ENCODE peak calls at places on chromosomes 3 and 15, in eight cellular contexts. One of them, this sample, is unnamed.

GRCh38 chr15:33547876-33548275 is 237.1 kb downstream of the RYR3 start:
- DNase-seq in body of pancreas: peak; percentile 4
- DNase-seq in lung: no peak
- DNase-seq in hepatocyte: peak; percentile 73
- DNase-seq in upper lobe of left lung: no peak
- DNase-seq in CD8-positive, alpha-beta T cell: no peak
- DNase-seq in neuronal stem cell: peak; percentile 58
- DNase-seq in testis: peak; percentile 38
- DNase-seq in this sample: peak; percentile 56

GRCh38 chr3:123713211-123713610 is 128.4 kb upstream of the HACD2 start:
- DNase-seq in hepatocyte: no peak
- DNase-seq in upper lobe of left lung: no peak
- DNase-seq in CD8-positive, alpha-beta T cell: no peak
- DNase-seq in lung: no peak
- DNase-seq in neuronal stem cell: no peak
- DNase-seq in body of pancreas: peak; percentile 43
- DNase-seq in testis: no peak
- DNase-seq in this sample: no peak

GRCh38 chr15:37107071-37107753 is 6.9 kb upstream of the MEIS2 start:
- DNase-seq in testis: no peak
- DNase-seq in upper lobe of left lung: no peak
- DNase-seq in hepatocyte: no peak
- DNase-seq in neuronal stem cell: peak; percentile 29
- DNase-seq in body of pancreas: no peak
- DNase-seq in lung: no peak
- DNase-seq in CD8-positive, alpha-beta T cell: no peak
- DNase-seq in this sample: no peak

GRCh38 chr3:112585782-112586181 is 23.9 kb downstream of the SLC35A5 start:
- DNase-seq in neuronal stem cell: no peak
- DNase-seq in lung: no peak
- DNase-seq in testis: no peak
- DNase-seq in CD8-positive, alpha-beta T cell: no peak
- DNase-seq in body of pancreas: no peak
- DNase-seq in upper lobe of left lung: no peak
- DNase-seq in hepatocyte: no peak
- DNase-seq in this sample: no peak

GRCh38 chr3:52120576-52121458 is 33.4 kb downstream of the POC1A start:
- DNase-seq in lung: no peak
- DNase-seq in CD8-positive, alpha-beta T cell: no peak
- DNase-seq in body of pancreas: no peak
- DNase-seq in neuronal stem cell: no peak
- DNase-seq in testis: no peak
- DNase-seq in hepatocyte: peak; percentile 56
- DNase-seq in upper lobe of left lung: no peak
- DNase-seq in this sample: no peak

GRCh38 chr15:77001351-77001750 is 6.4 kb downstream of the PSTPIP1 start:
- DNase-seq in upper lobe of left lung: no peak
- DNase-seq in testis: no peak
- DNase-seq in hepatocyte: no peak
- DNase-seq in lung: no peak
- DNase-seq in body of pancreas: no peak
- DNase-seq in neuronal stem cell: no peak
- DNase-seq in CD8-positive, alpha-beta T cell: no peak
- DNase-seq in this sample: no peak

GRCh38 chr3:6516694-6517093 is 344.2 kb upstream of the GRM7 start:
- DNase-seq in upper lobe of left lung: no peak
- DNase-seq in neuronal stem cell: no peak
- DNase-seq in CD8-positive, alpha-beta T cell: no peak
- DNase-seq in hepatocyte: no peak
- DNase-seq in lung: no peak
- DNase-seq in body of pancreas: no peak
- DNase-seq in testis: no peak
- DNase-seq in this sample: no peak

GRCh38 chr3:48502728-48503168 is 1.2 kb downstream of the SHISA5 start:
- DNase-seq in upper lobe of left lung: no peak
- DNase-seq in hepatocyte: no peak
- DNase-seq in body of pancreas: peak; percentile 60
- DNase-seq in neuronal stem cell: no peak
- DNase-seq in testis: no peak
- DNase-seq in lung: no peak
- DNase-seq in CD8-positive, alpha-beta T cell: no peak
- DNase-seq in this sample: no peak

GRCh38 chr15:83904107-83904720 is 250.3 kb downstream of the ADAMTSL3 start:
- DNase-seq in neuronal stem cell: no peak
- DNase-seq in upper lobe of left lung: no peak
- DNase-seq in body of pancreas: peak; percentile 39
- DNase-seq in testis: peak; percentile 25
- DNase-seq in CD8-positive, alpha-beta T cell: no peak
- DNase-seq in lung: no peak
- DNase-seq in hepatocyte: peak; percentile 16
- DNase-seq in this sample: peak; percentile 71

GRCh38 chr3:46061108-46061507 is 33.8 kb upstream of the XCR1 start:
- DNase-seq in CD8-positive, alpha-beta T cell: no peak
- DNase-seq in hepatocyte: no peak
- DNase-seq in lung: no peak
- DNase-seq in body of pancreas: no peak
- DNase-seq in neuronal stem cell: no peak
- DNase-seq in testis: no peak
- DNase-seq in upper lobe of left lung: no peak
- DNase-seq in this sample: no peak

GRCh38 chr3:136787226-136787793 is 31.6 kb upstream of the SLC35G2 start:
- DNase-seq in hepatocyte: no peak
- DNase-seq in upper lobe of left lung: peak; percentile 41
- DNase-seq in testis: peak; percentile 18
- DNase-seq in neuronal stem cell: no peak
- DNase-seq in body of pancreas: peak; percentile 47
- DNase-seq in lung: no peak
- DNase-seq in CD8-positive, alpha-beta T cell: no peak
- DNase-seq in this sample: peak; percentile 34

GRCh38 chr3:115986555-115987207 is 363.4 kb downstream of the GAP43 start:
- DNase-seq in neuronal stem cell: no peak
- DNase-seq in testis: no peak
- DNase-seq in upper lobe of left lung: no peak
- DNase-seq in hepatocyte: peak; percentile 32
- DNase-seq in lung: no peak
- DNase-seq in body of pancreas: no peak
- DNase-seq in CD8-positive, alpha-beta T cell: no peak
- DNase-seq in this sample: peak; percentile 65

GRCh38 chr15:57422113-57422754 is 45.9 kb downstream of the CGNL1 start:
- DNase-seq in hepatocyte: no peak
- DNase-seq in body of pancreas: no peak
- DNase-seq in CD8-positive, alpha-beta T cell: no peak
- DNase-seq in neuronal stem cell: no peak
- DNase-seq in testis: no peak
- DNase-seq in upper lobe of left lung: no peak
- DNase-seq in lung: no peak
- DNase-seq in this sample: peak; percentile 37

GRCh38 chr15:58410353-58410752 is 21.4 kb upstream of the LIPC start:
- DNase-seq in body of pancreas: no peak
- DNase-seq in lung: no peak
- DNase-seq in CD8-positive, alpha-beta T cell: no peak
- DNase-seq in testis: no peak
- DNase-seq in upper lobe of left lung: no peak
- DNase-seq in neuronal stem cell: no peak
- DNase-seq in hepatocyte: no peak
- DNase-seq in this sample: no peak

DNA sequence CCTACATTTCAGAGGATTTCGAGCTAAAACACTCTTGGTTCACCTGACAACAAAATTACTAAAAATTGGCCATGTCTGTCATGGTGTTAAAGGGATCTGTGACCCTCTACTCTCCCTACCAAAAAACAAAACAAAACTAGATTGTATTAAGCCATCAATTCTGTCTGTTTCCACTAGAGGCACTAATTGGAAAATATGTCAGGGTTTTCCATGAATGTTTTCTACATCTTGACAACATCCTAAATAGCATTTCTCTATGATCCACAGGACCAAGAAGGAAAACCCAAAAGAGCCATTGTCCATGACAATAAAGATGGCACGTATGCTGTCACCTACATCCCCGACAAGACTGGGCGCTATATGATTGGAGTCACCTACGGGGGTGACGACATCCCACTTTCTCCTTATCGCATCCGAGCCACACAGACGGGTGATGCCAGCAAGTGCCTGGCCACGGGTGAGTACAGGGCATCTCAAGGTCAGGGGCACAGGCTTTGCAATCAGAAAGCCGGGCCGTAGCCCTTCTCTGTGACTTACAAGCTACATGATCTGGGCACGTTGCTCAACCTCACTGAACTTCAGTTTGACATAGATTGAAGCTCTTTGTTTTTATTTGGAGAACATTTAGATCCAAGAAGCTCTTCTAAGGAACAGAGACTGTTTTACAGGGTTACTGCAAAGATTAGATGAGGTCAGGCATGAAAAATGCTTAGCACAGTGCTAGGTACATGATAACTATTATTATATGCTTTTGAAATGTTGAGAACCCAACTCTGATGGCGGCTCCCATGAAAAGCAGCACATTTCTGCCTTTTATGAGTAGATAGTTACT is 74.8 kb downstream of the DNASE1L3 start:
- DNase-seq in hepatocyte: no peak
- DNase-seq in upper lobe of left lung: no peak
- DNase-seq in neuronal stem cell: no peak
- DNase-seq in CD8-positive, alpha-beta T cell: no peak
- DNase-seq in lung: no peak
- DNase-seq in testis: peak; percentile 70
- DNase-seq in body of pancreas: no peak
- DNase-seq in this sample: no peak
- H3K36me3 ChIP-seq in hepatocyte: peaks cover 12% of the 10 kb centered on the region
- H3K36me3 ChIP-seq in upper lobe of left lung: peaks cover 92% of the 10 kb centered on the region
- H3K36me3 ChIP-seq in neuronal stem cell: peaks cover 71% of the 10 kb centered on the region
- H3K36me3 ChIP-seq in CD8-positive, alpha-beta T cell: peaks cover 37% of the 10 kb centered on the region
- H3K36me3 ChIP-seq in lung: peaks cover 11% of the 10 kb centered on the region
- H3K36me3 ChIP-seq in testis: no peaks in the 10 kb centered on the region
- H3K36me3 ChIP-seq in body of pancreas: peaks cover 25% of the 10 kb centered on the region
- H3K36me3 ChIP-seq in this sample: peaks cover 11% of the 10 kb centered on the region

GRCh38 chr3:171732741-171733140 is 77.5 kb downstream of the PLD1 start:
- DNase-seq in testis: no peak
- DNase-seq in body of pancreas: no peak
- DNase-seq in neuronal stem cell: no peak
- DNase-seq in upper lobe of left lung: no peak
- DNase-seq in lung: no peak
- DNase-seq in hepatocyte: no peak
- DNase-seq in CD8-positive, alpha-beta T cell: no peak
- DNase-seq in this sample: no peak
- H3K36me3 ChIP-seq in testis: no peaks in the 10 kb centered on the region
- H3K36me3 ChIP-seq in body of pancreas: peaks cover 2% of the 10 kb centered on the region
- H3K36me3 ChIP-seq in neuronal stem cell: no peaks in the 10 kb centered on the region
- H3K36me3 ChIP-seq in upper lobe of left lung: no peaks in the 10 kb centered on the region
- H3K36me3 ChIP-seq in lung: peaks cover 8% of the 10 kb centered on the region
- H3K36me3 ChIP-seq in hepatocyte: no peaks in the 10 kb centered on the region
- H3K36me3 ChIP-seq in CD8-positive, alpha-beta T cell: no peaks in the 10 kb centered on the region
- H3K36me3 ChIP-seq in this sample: no peaks in the 10 kb centered on the region

DNA sequence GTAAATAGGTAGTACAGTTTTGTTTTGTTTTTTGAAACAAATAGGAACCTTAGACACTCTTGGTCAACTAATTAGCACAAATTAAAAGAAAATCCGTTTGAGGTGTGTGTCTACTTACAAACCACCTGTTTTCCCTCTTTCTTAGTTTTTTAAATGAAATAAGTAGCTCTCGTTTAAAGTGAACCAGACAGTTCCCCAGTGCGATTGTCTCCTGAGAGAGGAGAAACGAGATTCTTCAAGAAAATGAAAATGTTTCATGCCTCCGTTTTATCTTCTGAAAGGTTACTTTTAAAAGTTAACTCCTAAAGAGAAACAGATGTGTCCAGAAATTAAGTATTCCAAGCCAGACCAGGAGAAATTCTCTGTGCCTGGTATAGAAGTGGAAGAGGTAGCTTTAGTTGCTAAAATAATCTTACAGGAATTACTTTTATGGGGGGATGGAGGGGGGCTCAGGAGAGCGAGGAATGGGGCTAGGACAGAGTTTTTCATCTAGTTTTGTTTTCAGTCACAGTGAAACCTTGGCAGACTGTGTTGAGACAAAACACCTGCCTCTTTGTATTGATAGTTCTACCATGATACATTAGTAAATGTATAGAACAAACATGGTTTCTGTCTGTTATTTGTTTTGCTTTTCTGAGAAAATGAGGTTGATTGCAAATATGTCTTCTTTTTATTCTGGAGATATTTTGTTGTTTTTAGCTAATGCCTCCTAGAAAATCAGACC is 155.1 kb upstream of the CNTN4 start:
- DNase-seq in hepatocyte: no peak
- DNase-seq in lung: no peak
- DNase-seq in upper lobe of left lung: no peak
- DNase-seq in CD8-positive, alpha-beta T cell: no peak
- DNase-seq in neuronal stem cell: no peak
- DNase-seq in testis: no peak
- DNase-seq in body of pancreas: no peak
- DNase-seq in this sample: no peak
- H3K36me3 ChIP-seq in hepatocyte: no peaks in the 10 kb centered on the region
- H3K36me3 ChIP-seq in lung: no peaks in the 10 kb centered on the region
- H3K36me3 ChIP-seq in upper lobe of left lung: no peaks in the 10 kb centered on the region
- H3K36me3 ChIP-seq in CD8-positive, alpha-beta T cell: no peaks in the 10 kb centered on the region
- H3K36me3 ChIP-seq in neuronal stem cell: no peaks in the 10 kb centered on the region
- H3K36me3 ChIP-seq in testis: no peaks in the 10 kb centered on the region
- H3K36me3 ChIP-seq in body of pancreas: no peaks in the 10 kb centered on the region
- H3K36me3 ChIP-seq in this sample: no peaks in the 10 kb centered on the region

GRCh38 chr3:32532434-32532833 is 29.8 kb upstream of the CMTM6 start:
- DNase-seq in testis: no peak
- DNase-seq in upper lobe of left lung: no peak
- DNase-seq in CD8-positive, alpha-beta T cell: no peak
- DNase-seq in body of pancreas: no peak
- DNase-seq in neuronal stem cell: no peak
- DNase-seq in lung: no peak
- DNase-seq in hepatocyte: no peak
- DNase-seq in this sample: no peak
- H3K36me3 ChIP-seq in testis: no peaks in the 10 kb centered on the region
- H3K36me3 ChIP-seq in upper lobe of left lung: peaks cover 57% of the 10 kb centered on the region
- H3K36me3 ChIP-seq in CD8-positive, alpha-beta T cell: peaks cover 13% of the 10 kb centered on the region
- H3K36me3 ChIP-seq in body of pancreas: peaks cover 11% of the 10 kb centered on the region
- H3K36me3 ChIP-seq in neuronal stem cell: peaks cover 99% of the 10 kb centered on the region
- H3K36me3 ChIP-seq in lung: peaks cover 6% of the 10 kb centered on the region
- H3K36me3 ChIP-seq in hepatocyte: no peaks in the 10 kb centered on the region
- H3K36me3 ChIP-seq in this sample: peaks cover 21% of the 10 kb centered on the region

GRCh38 chr3:192884831-192885356 is 32.8 kb downstream of the MB21D2 start:
- DNase-seq in hepatocyte: no peak
- DNase-seq in neuronal stem cell: no peak
- DNase-seq in body of pancreas: no peak
- DNase-seq in lung: no peak
- DNase-seq in CD8-positive, alpha-beta T cell: no peak
- DNase-seq in upper lobe of left lung: no peak
- DNase-seq in testis: no peak
- DNase-seq in this sample: peak; percentile 95

GRCh38 chr3:192887701-192888100 is 30.0 kb downstream of the MB21D2 start:
- DNase-seq in testis: no peak
- DNase-seq in hepatocyte: peak; percentile 44
- DNase-seq in neuronal stem cell: no peak
- DNase-seq in lung: no peak
- DNase-seq in CD8-positive, alpha-beta T cell: no peak
- DNase-seq in body of pancreas: no peak
- DNase-seq in upper lobe of left lung: no peak
- DNase-seq in this sample: no peak

GRCh38 chr3:192887047-192887446 is 30.6 kb downstream of the MB21D2 start:
- DNase-seq in CD8-positive, alpha-beta T cell: no peak
- DNase-seq in lung: peak; percentile 52
- DNase-seq in hepatocyte: peak; percentile 59
- DNase-seq in upper lobe of left lung: peak; percentile 71
- DNase-seq in body of pancreas: no peak
- DNase-seq in testis: no peak
- DNase-seq in neuronal stem cell: no peak
- DNase-seq in this sample: no peak

GRCh38 chr3:192883512-192883911 is 34.1 kb downstream of the MB21D2 start:
- DNase-seq in body of pancreas: no peak
- DNase-seq in CD8-positive, alpha-beta T cell: no peak
- DNase-seq in lung: no peak
- DNase-seq in neuronal stem cell: no peak
- DNase-seq in upper lobe of left lung: no peak
- DNase-seq in testis: no peak
- DNase-seq in hepatocyte: no peak
- DNase-seq in this sample: peak; percentile 22

GRCh38 chr3:192885374-192885773 is 32.3 kb downstream of the MB21D2 start:
- DNase-seq in lung: no peak
- DNase-seq in neuronal stem cell: no peak
- DNase-seq in body of pancreas: no peak
- DNase-seq in testis: peak; percentile 29
- DNase-seq in upper lobe of left lung: no peak
- DNase-seq in hepatocyte: no peak
- DNase-seq in CD8-positive, alpha-beta T cell: no peak
- DNase-seq in this sample: no peak
- H3K36me3 ChIP-seq in lung: no peaks in the 10 kb centered on the region
- H3K36me3 ChIP-seq in neuronal stem cell: no peaks in the 10 kb centered on the region
- H3K36me3 ChIP-seq in body of pancreas: no peaks in the 10 kb centered on the region
- H3K36me3 ChIP-seq in testis: no peaks in the 10 kb centered on the region
- H3K36me3 ChIP-seq in upper lobe of left lung: no peaks in the 10 kb centered on the region
- H3K36me3 ChIP-seq in hepatocyte: no peaks in the 10 kb centered on the region
- H3K36me3 ChIP-seq in CD8-positive, alpha-beta T cell: no peaks in the 10 kb centered on the region
- H3K36me3 ChIP-seq in this sample: no peaks in the 10 kb centered on the region

This sample was measured in A673.